ENCODE peak calls at places on chromosome 18, in five cellular contexts. One of them, this sample, is unnamed.

GRCh38 chr18:46502444-46502843 is 154.6 kb downstream of the LOXHD1 start:
- DNase-seq in prostate gland: no peak
- DNase-seq in ovary: no peak
- DNase-seq in heart left ventricle: no peak
- DNase-seq in esophagus muscularis mucosa: no peak
- DNase-seq in this sample: no peak

GRCh38 chr18:832085-832681 is 20.1 kb upstream of the YES1 start:
- DNase-seq in prostate gland: no peak
- DNase-seq in ovary: peak
- DNase-seq in heart left ventricle: peak
- DNase-seq in esophagus muscularis mucosa: no peak
- DNase-seq in this sample: no peak

GRCh38 chr18:55859116-55859515 is 271.1 kb upstream of the TCF4 start:
- DNase-seq in prostate gland: no peak
- DNase-seq in ovary: no peak
- DNase-seq in heart left ventricle: no peak
- DNase-seq in esophagus muscularis mucosa: no peak
- DNase-seq in this sample: no peak

GRCh38 chr18:39453356-39453755 is 1887.8 kb upstream of the CELF4 start:
- DNase-seq in prostate gland: no peak
- DNase-seq in ovary: no peak
- DNase-seq in heart left ventricle: no peak
- DNase-seq in esophagus muscularis mucosa: no peak
- DNase-seq in this sample: no peak

GRCh38 chr18:12520442-12520992 is 112.8 kb downstream of the PRELID3A start:
- DNase-seq in prostate gland: no peak
- DNase-seq in ovary: no peak
- DNase-seq in heart left ventricle: no peak
- DNase-seq in esophagus muscularis mucosa: no peak
- DNase-seq in this sample: no peak

GRCh38 chr18:44741070-44741469 is 60.4 kb downstream of the SETBP1 start:
- DNase-seq in prostate gland: no peak
- DNase-seq in ovary: no peak
- DNase-seq in heart left ventricle: no peak
- DNase-seq in esophagus muscularis mucosa: no peak
- DNase-seq in this sample: no peak

GRCh38 chr18:13112982-13113381 is 105.6 kb upstream of the LDLRAD4 start:
- DNase-seq in prostate gland: no peak
- DNase-seq in ovary: no peak
- DNase-seq in heart left ventricle: peak
- DNase-seq in esophagus muscularis mucosa: no peak
- DNase-seq in this sample: no peak

GRCh38 chr18:13222371-13223281 is 4.1 kb downstream of the LDLRAD4 start:
- DNase-seq in prostate gland: peak
- DNase-seq in ovary: no peak
- DNase-seq in heart left ventricle: peak
- DNase-seq in esophagus muscularis mucosa: peak
- DNase-seq in this sample: no peak

GRCh38 chr18:57461652-57462269 is 26.6 kb downstream of the ONECUT2 start:
- DNase-seq in prostate gland: no peak
- DNase-seq in ovary: no peak
- DNase-seq in heart left ventricle: no peak
- DNase-seq in esophagus muscularis mucosa: peak
- DNase-seq in this sample: no peak

GRCh38 chr18:56043691-56044090 is 455.7 kb upstream of the TCF4 start:
- DNase-seq in prostate gland: peak
- DNase-seq in ovary: no peak
- DNase-seq in heart left ventricle: no peak
- DNase-seq in esophagus muscularis mucosa: peak
- DNase-seq in this sample: peak

GRCh38 chr18:51946946-51947345 is 393.1 kb upstream of the DCC start:
- DNase-seq in prostate gland: no peak
- DNase-seq in ovary: no peak
- DNase-seq in heart left ventricle: no peak
- DNase-seq in esophagus muscularis mucosa: no peak
- DNase-seq in this sample: no peak

GRCh38 chr18:80247403-80247916 is at the start of gene PARD6G:
- DNase-seq in prostate gland: peak
- DNase-seq in ovary: peak
- DNase-seq in heart left ventricle: peak
- DNase-seq in esophagus muscularis mucosa: no peak
- DNase-seq in this sample: peak

GRCh38 chr18:58194028-58194427 is 150.0 kb downstream of the NEDD4L start:
- DNase-seq in prostate gland: no peak
- DNase-seq in ovary: peak
- DNase-seq in heart left ventricle: no peak
- DNase-seq in esophagus muscularis mucosa: no peak
- DNase-seq in this sample: no peak

GRCh38 chr18:74947875-74948274 is 261.1 kb downstream of the PTGR3 start:
- DNase-seq in prostate gland: no peak
- DNase-seq in ovary: no peak
- DNase-seq in heart left ventricle: no peak
- DNase-seq in esophagus muscularis mucosa: no peak
- DNase-seq in this sample: no peak

GRCh38 chr18:39346916-39347315 is 1781.3 kb upstream of the CELF4 start:
- DNase-seq in prostate gland: no peak
- DNase-seq in ovary: no peak
- DNase-seq in heart left ventricle: no peak
- DNase-seq in esophagus muscularis mucosa: no peak
- DNase-seq in this sample: no peak

GRCh38 chr18:38077219-38077618 is 511.6 kb upstream of the CELF4 start:
- DNase-seq in prostate gland: no peak
- DNase-seq in ovary: no peak
- DNase-seq in heart left ventricle: no peak
- DNase-seq in esophagus muscularis mucosa: no peak
- DNase-seq in this sample: no peak

GRCh38 chr18:73920033-73920432 is 227.6 kb downstream of the FBXO15 start:
- DNase-seq in prostate gland: no peak
- DNase-seq in ovary: no peak
- DNase-seq in heart left ventricle: no peak
- DNase-seq in esophagus muscularis mucosa: peak
- DNase-seq in this sample: no peak

GRCh38 chr18:39602112-39602511 is 2036.5 kb upstream of the CELF4 start:
- DNase-seq in prostate gland: no peak
- DNase-seq in ovary: no peak
- DNase-seq in heart left ventricle: no peak
- DNase-seq in esophagus muscularis mucosa: no peak
- DNase-seq in this sample: no peak

GRCh38 chr18:75215663-75216062 is 5.1 kb downstream of the TSHZ1 start:
- DNase-seq in prostate gland: no peak
- DNase-seq in ovary: no peak
- DNase-seq in heart left ventricle: no peak
- DNase-seq in esophagus muscularis mucosa: peak
- DNase-seq in this sample: no peak

GRCh38 chr18:32714571-32715148 is 58.2 kb downstream of the KLHL14 start:
- DNase-seq in prostate gland: peak
- DNase-seq in ovary: no peak
- DNase-seq in heart left ventricle: no peak
- DNase-seq in esophagus muscularis mucosa: no peak
- DNase-seq in this sample: peak

GRCh38 chr18:26777316-26778053 is 88.0 kb downstream of the AQP4 start:
- DNase-seq in prostate gland: no peak
- DNase-seq in ovary: no peak
- DNase-seq in heart left ventricle: no peak
- DNase-seq in esophagus muscularis mucosa: peak
- DNase-seq in this sample: no peak

GRCh38 chr18:75785175-75785574 is 357.7 kb upstream of the SMIM21 start:
- DNase-seq in prostate gland: no peak
- DNase-seq in ovary: no peak
- DNase-seq in heart left ventricle: no peak
- DNase-seq in esophagus muscularis mucosa: no peak
- DNase-seq in this sample: no peak

DNA sequence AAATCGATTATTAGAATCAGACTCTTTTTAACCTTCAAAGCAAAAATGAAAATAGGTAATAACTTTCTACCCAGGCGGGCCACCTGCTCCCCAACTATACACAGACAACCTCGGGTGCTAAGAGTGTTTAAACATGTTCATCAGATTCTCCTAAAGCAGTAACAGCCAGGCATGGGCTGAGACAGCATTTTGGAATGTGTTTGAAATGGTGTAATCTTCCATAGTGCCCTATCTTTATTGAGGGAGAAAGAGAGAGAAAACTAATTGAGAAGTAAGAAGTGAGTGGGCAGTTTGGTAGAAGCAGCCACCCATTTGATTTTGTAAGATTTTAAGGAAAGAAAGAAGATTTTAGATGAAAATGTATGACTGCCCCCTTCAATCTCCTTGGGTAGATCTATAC is 196.1 kb upstream of the CTAGE1 start:
- DNase-seq in prostate gland: no peak
- DNase-seq in ovary: no peak
- DNase-seq in heart left ventricle: no peak
- DNase-seq in esophagus muscularis mucosa: no peak
- DNase-seq in this sample: no peak
- H3K27ac ChIP-seq in prostate gland: no peak
- H3K27ac ChIP-seq in ovary: no peak
- H3K27ac ChIP-seq in heart left ventricle: no peak
- H3K27ac ChIP-seq in esophagus muscularis mucosa: no peak
- H3K27ac ChIP-seq in this sample: no peak

DNA sequence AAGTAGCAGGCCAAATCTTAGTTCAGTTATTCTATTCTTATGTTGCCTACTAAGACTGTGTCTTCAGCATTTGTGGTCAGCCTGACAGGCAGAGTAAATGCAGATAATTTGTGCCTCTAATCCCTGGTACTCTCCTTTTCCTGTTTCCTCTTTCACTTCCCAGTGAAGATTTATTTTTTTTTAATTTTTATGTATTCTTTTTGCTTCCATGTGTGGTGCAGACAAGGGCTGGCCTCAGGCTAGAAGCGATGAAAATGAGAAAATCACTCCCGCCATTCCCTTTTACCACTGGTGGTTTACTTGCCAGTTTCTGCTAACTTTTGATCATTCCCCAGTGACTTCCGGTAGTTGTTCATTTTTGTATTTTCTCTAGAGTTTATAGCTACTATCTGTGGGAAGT is 30.9 kb downstream of the DSEL start:
- DNase-seq in prostate gland: no peak
- DNase-seq in ovary: no peak
- DNase-seq in heart left ventricle: no peak
- DNase-seq in esophagus muscularis mucosa: no peak
- DNase-seq in this sample: no peak
- TF ChIP-seq POLR2A in prostate gland: no peak
- TF ChIP-seq POLR2A in ovary: no peak
- TF ChIP-seq POLR2A in heart left ventricle: no peak
- TF ChIP-seq POLR2A in esophagus muscularis mucosa: no peak
- TF ChIP-seq POLR2A in this sample: no peak

GRCh38 chr18:10543277-10543676 is 17.4 kb downstream of the NAPG start:
- DNase-seq in prostate gland: no peak
- DNase-seq in ovary: no peak
- DNase-seq in heart left ventricle: no peak
- DNase-seq in esophagus muscularis mucosa: no peak
- DNase-seq in this sample: no peak
- H3K27ac ChIP-seq in prostate gland: no peak
- H3K27ac ChIP-seq in ovary: no peak
- H3K27ac ChIP-seq in heart left ventricle: peak
- H3K27ac ChIP-seq in esophagus muscularis mucosa: no peak
- H3K27ac ChIP-seq in this sample: no peak

DNA sequence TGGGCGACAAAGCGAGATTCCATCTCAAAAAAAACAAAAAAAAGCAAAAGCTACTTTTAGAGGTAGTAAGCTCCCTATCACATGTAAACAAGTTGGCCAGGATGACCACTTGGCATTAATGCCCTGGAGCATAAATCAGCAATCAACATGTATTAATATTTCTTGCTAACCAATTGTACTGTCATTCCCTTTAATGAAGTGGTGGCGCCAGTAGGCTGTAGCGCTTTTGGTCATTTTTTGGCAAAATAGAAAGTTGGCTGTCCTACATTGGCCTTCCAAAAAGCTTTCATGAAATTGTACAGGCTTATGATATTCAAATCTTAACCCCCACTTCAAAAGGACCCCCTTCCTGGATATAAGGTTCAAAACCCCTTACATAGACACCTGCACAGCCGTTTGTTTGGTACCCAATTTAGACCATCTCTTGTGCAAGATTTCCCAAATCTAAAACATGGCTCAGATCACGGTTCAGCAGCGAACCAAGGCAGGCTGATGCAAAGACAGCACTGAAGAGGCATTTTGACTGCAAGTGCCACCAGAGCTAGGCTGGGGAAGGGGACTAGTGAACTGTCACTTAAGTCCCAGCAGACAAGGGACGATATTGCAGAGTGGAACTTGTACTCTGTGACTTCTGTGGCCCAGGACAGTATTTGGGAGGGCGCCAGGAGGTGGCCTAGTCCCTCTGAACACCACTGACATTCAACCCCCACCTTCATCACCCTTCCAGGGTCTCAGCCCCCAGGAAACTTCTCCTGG is 31.9 kb downstream of the SMAD7 start:
- DNase-seq in prostate gland: no peak
- DNase-seq in ovary: no peak
- DNase-seq in heart left ventricle: no peak
- DNase-seq in esophagus muscularis mucosa: no peak
- DNase-seq in this sample: no peak
- TF ChIP-seq POLR2A in prostate gland: no peak
- TF ChIP-seq POLR2A in ovary: no peak
- TF ChIP-seq POLR2A in heart left ventricle: no peak
- TF ChIP-seq POLR2A in esophagus muscularis mucosa: no peak
- TF ChIP-seq POLR2A in this sample: no peak

DNA sequence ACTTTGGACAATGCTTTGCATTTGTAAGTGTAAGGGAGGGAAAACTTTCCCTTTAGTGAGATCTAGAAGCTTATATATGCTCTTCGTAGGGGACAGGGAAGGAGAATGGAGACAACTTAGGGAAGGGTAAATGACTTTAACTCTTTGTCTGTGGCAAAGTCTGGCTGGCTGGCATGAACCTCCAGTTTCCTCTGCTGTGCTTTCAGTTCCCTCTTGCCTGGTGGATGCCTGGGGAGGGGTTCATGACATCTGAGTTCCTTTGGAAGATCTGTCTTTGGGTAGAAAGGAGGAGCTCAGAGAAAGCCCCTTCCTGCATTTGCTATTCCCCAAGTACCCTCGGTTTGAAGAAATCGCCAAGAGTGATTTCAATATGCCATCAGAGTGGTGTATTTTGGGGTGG is 143.6 kb downstream of the VAPA start:
- DNase-seq in prostate gland: no peak
- DNase-seq in ovary: no peak
- DNase-seq in heart left ventricle: no peak
- DNase-seq in esophagus muscularis mucosa: no peak
- DNase-seq in this sample: no peak
- H3K27ac ChIP-seq in prostate gland: no peak
- H3K27ac ChIP-seq in ovary: no peak
- H3K27ac ChIP-seq in heart left ventricle: peak
- H3K27ac ChIP-seq in esophagus muscularis mucosa: peak
- H3K27ac ChIP-seq in this sample: peak

DNA sequence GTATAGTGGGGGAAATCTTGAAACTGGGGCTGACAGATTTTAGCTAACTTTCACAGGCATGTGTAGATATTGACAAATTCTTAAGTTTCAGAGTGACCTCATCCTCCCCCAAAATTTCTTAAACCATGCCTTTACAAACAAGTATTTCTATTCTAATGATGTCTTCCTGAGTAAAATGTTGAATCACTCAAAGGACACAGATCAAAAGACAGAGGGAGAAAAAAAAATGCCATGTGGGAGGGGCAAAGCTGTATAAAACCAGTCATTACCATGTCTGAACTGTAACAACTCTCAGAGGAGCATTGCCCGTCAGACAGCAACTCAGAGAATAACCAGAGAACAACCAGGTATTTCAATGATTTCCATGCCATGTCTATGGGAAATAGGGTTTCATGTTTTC is at the start of gene SERPINB2:
- DNase-seq in prostate gland: no peak
- DNase-seq in ovary: no peak
- DNase-seq in heart left ventricle: no peak
- DNase-seq in esophagus muscularis mucosa: no peak
- DNase-seq in this sample: no peak
- TF ChIP-seq POLR2A in prostate gland: no peak
- TF ChIP-seq POLR2A in ovary: no peak
- TF ChIP-seq POLR2A in heart left ventricle: no peak
- TF ChIP-seq POLR2A in esophagus muscularis mucosa: no peak
- TF ChIP-seq POLR2A in this sample: no peak